ENCODE peak calls at places on chromosome 16, in nine cellular contexts. F is lower lobe of right lung, D is cardiac fibroblast, X is adipocyte, G is ascending aorta, H is upper lobe of right lung, U is sigmoid colon, B is PC-9, A is neural progenitor cell. L is an unnamed sample.

GRCh38 chr16:54241525-54241924 is 45.1 kb downstream of the IRX3 start:
- DNase-seq in F (no peak), D (no peak), X (no peak), G (no peak), H (no peak), U (no peak), B (no peak), A (no peak), L (no peak)

GRCh38 chr16:85172465-85173071 is 60.3 kb upstream of the CIBAR2 start:
- DNase-seq in F (peak), D (no peak), X (peak), G (no peak), H (no peak), U (no peak), B (peak), A (peak), L (peak)

GRCh38 chr16:4382795-4383357 is 11.2 kb downstream of the VASN start:
- DNase-seq in F (no peak), D (no peak), X (no peak), G (no peak), H (no peak), U (no peak), B (no peak), A (no peak), L (no peak)

GRCh38 chr16:78277374-78277773 is 177.9 kb downstream of the WWOX start:
- DNase-seq in F (no peak), D (no peak), X (no peak), G (no peak), H (no peak), U (no peak), B (no peak), A (peak), L (no peak)

GRCh38 chr16:67443299-67443698 is 12.4 kb downstream of the HSD11B2 start:
- DNase-seq in F (no peak), D (no peak), X (no peak), G (no peak), H (no peak), U (peak), B (no peak), A (no peak), L (peak)

GRCh38 chr16:89656435-89657121 is 930 bp downstream of the CHMP1A start:
- DNase-seq in F (peak), D (no peak), X (no peak), G (no peak), H (no peak), U (no peak), B (no peak), A (peak), L (no peak)

GRCh38 chr16:70395345-70395901 is 43.5 kb downstream of the ST3GAL2 start:
- DNase-seq in F (peak), D (peak), X (peak), G (no peak), H (peak), U (no peak), B (peak), A (peak), L (peak)

GRCh38 chr16:8493885-8494487 is 96.3 kb downstream of the TMEM114 start:
- DNase-seq in F (no peak), D (no peak), X (no peak), G (no peak), H (no peak), U (no peak), B (no peak), A (peak), L (no peak)

GRCh38 chr16:57693539-57693938 is 1.1 kb upstream of the DRC7 start:
- DNase-seq in F (no peak), D (no peak), X (no peak), G (no peak), H (no peak), U (no peak), B (no peak), A (no peak), L (no peak)

GRCh38 chr16:84258266-84258665 is 18.5 kb upstream of the KCNG4 start:
- DNase-seq in F (no peak), D (no peak), X (no peak), G (no peak), H (no peak), U (no peak), B (no peak), A (no peak), L (no peak)

GRCh38 chr16:4377573-4378146 is 6.0 kb downstream of the VASN start:
- DNase-seq in F (no peak), D (no peak), X (peak), G (no peak), H (no peak), U (no peak), B (no peak), A (peak), L (no peak)

GRCh38 chr16:66082424-66082823 is 284.1 kb upstream of the CDH5 start:
- DNase-seq in F (no peak), D (no peak), X (no peak), G (no peak), H (no peak), U (no peak), B (no peak), A (no peak), L (no peak)

GRCh38 chr16:46757339-46758050 is 9.4 kb upstream of the MYLK3 start:
- DNase-seq in F (peak), D (no peak), X (peak), G (no peak), H (no peak), U (no peak), B (no peak), A (peak), L (no peak)

GRCh38 chr16:4094138-4094773 is 22.0 kb downstream of the ADCY9 start:
- DNase-seq in F (peak), D (no peak), X (no peak), G (no peak), H (no peak), U (no peak), B (no peak), A (peak), L (no peak)

GRCh38 chr16:84810518-84811273 is 9.1 kb upstream of the CRISPLD2 start:
- DNase-seq in F (no peak), D (peak), X (no peak), G (no peak), H (no peak), U (peak), B (no peak), A (no peak), L (peak)

GRCh38 chr16:57507414-57508083 is 21.3 kb upstream of the DOK4 start:
- DNase-seq in F (no peak), D (no peak), X (no peak), G (no peak), H (no peak), U (peak), B (no peak), A (peak), L (no peak)

GRCh38 chr16:70715860-70716357 is 30.1 kb upstream of the MTSS2 start:
- DNase-seq in F (no peak), D (peak), X (peak), G (no peak), H (no peak), U (no peak), B (no peak), A (no peak), L (peak)

GRCh38 chr16:27759301-27759871 is 209.4 kb downstream of the KATNIP start:
- DNase-seq in F (peak), D (peak), X (no peak), G (no peak), H (no peak), U (no peak), B (peak), A (no peak), L (peak)

GRCh38 chr16:57023541-57024249 is 34.3 kb downstream of the NLRC5 start:
- DNase-seq in F (no peak), D (no peak), X (no peak), G (no peak), H (no peak), U (peak), B (no peak), A (no peak), L (no peak)

GRCh38 chr16:8044796-8045195 is 545.5 kb downstream of the TMEM114 start:
- DNase-seq in F (no peak), D (no peak), X (no peak), G (no peak), H (no peak), U (no peak), B (no peak), A (no peak), L (peak)

GRCh38 chr16:56345406-56346050 is 79.8 kb downstream of the AMFR start:
- DNase-seq in F (peak), D (no peak), X (no peak), G (no peak), H (no peak), U (no peak), B (no peak), A (no peak), L (no peak)

GRCh38 chr16:15704545-15704987 is 54.5 kb downstream of the NDE1 start:
- DNase-seq in F (peak), D (peak), X (peak), G (no peak), H (no peak), U (peak), B (no peak), A (peak), L (peak)

GRCh38 chr16:9258423-9259051 is 167.1 kb downstream of the HAPSTR1 start:
- DNase-seq in F (no peak), D (peak), X (peak), G (no peak), H (no peak), U (no peak), B (no peak), A (peak), L (peak)

GRCh38 chr16:54340531-54340930 is 53.9 kb upstream of the IRX3 start:
- DNase-seq in F (no peak), D (no peak), X (no peak), G (no peak), H (no peak), U (peak), B (no peak), A (no peak), L (no peak)

GRCh38 chr16:55372792-55373488 is 48.9 kb downstream of the IRX6 start:
- DNase-seq in F (no peak), D (no peak), X (no peak), G (no peak), H (no peak), U (no peak), B (no peak), A (no peak), L (no peak)

GRCh38 chr16:65967376-65967775 is 399.1 kb upstream of the CDH5 start:
- DNase-seq in F (no peak), D (no peak), X (no peak), G (no peak), H (no peak), U (no peak), B (no peak), A (no peak), L (peak)

GRCh38 chr16:20883554-20884239 is 16.5 kb downstream of the DCUN1D3 start:
- DNase-seq in F (no peak), D (no peak), X (no peak), G (no peak), H (no peak), U (no peak), B (no peak), A (no peak), L (no peak)

GRCh38 chr16:27515874-27516353 is 33.8 kb downstream of the GTF3C1 start:
- DNase-seq in F (no peak), D (peak), X (peak), G (no peak), H (no peak), U (no peak), B (no peak), A (peak), L (peak)

GRCh38 chr16:73013974-73014373 is 34.0 kb downstream of the ZFHX3 start:
- DNase-seq in F (no peak), D (no peak), X (no peak), G (no peak), H (no peak), U (peak), B (no peak), A (no peak), L (no peak)

GRCh38 chr16:73014768-73015167 is 33.2 kb downstream of the ZFHX3 start:
- DNase-seq in F (no peak), D (no peak), X (no peak), G (no peak), H (peak), U (peak), B (no peak), A (no peak), L (no peak)

GRCh38 chr16:73012341-73012740 is 35.6 kb downstream of the ZFHX3 start:
- DNase-seq in F (no peak), D (no peak), X (no peak), G (no peak), H (no peak), U (peak), B (no peak), A (no peak), L (no peak)

GRCh38 chr16:73010150-73010676 is 37.7 kb downstream of the ZFHX3 start:
- DNase-seq in F (no peak), D (no peak), X (no peak), G (no peak), H (peak), U (peak), B (peak), A (peak), L (no peak)

DNA sequence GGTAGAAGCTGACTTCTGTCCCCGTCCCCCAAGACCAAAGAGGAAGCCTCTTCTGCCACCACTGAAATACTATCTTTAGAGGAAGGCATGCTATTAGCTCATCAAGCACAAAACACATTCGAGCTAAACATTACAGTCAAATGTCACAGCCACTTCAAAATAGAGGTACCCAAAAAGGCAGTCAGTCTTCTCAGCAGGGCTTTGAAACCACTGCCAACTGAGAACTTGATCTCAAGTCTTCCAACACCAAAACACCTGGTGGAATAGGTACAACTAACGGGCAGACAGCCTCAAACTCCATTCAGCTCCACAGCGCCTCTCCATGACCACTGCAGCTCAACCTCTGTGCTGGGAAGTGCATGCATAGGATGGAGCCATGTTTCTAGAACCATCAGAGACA is 36.0 kb downstream of the ZFHX3 start:
- DNase-seq in F (no peak), D (no peak), X (no peak), G (no peak), H (no peak), U (peak), B (no peak), A (no peak), L (no peak)
- H3K4me3 ChIP-seq in F (no peak), D (no peak), X (no peak), G (no peak), H (no peak), U (no peak), B (no peak), A (no peak), L (no peak)

GRCh38 chr16:81449241-81449640 is 4.6 kb downstream of the CMIP start:
- DNase-seq in F (no peak), D (no peak), X (no peak), G (no peak), H (no peak), U (no peak), B (no peak), A (no peak), L (no peak)

GRCh38 chr16:81448154-81449131 is 3.8 kb downstream of the CMIP start:
- DNase-seq in F (no peak), D (no peak), X (no peak), G (no peak), H (no peak), U (no peak), B (no peak), A (peak), L (no peak)

GRCh38 chr16:81445926-81446317 is 1.3 kb downstream of the CMIP start:
- DNase-seq in F (no peak), D (no peak), X (peak), G (no peak), H (no peak), U (no peak), B (no peak), A (peak), L (no peak)

GRCh38 chr16:81446318-81447275 is 2.0 kb downstream of the CMIP start:
- DNase-seq in F (no peak), D (peak), X (peak), G (no peak), H (no peak), U (no peak), B (peak), A (no peak), L (peak)

GRCh38 chr16:81447383-81448101 is 2.9 kb downstream of the CMIP start:
- DNase-seq in F (peak), D (no peak), X (no peak), G (no peak), H (peak), U (no peak), B (peak), A (peak), L (no peak)
- H3K4me3 ChIP-seq in F (peak), D (no peak), X (peak), G (peak), H (peak), U (peak), B (peak), A (peak), L (peak)

GRCh38 chr16:2716101-2716885 is 3.7 kb downstream of the PRSS27 start:
- DNase-seq in F (no peak), D (no peak), X (no peak), G (no peak), H (no peak), U (no peak), B (no peak), A (no peak), L (no peak)
- H3K4me3 ChIP-seq in F (no peak), D (no peak), X (no peak), G (no peak), H (no peak), U (no peak), B (no peak), A (no peak), L (no peak)

GRCh38 chr16:11671271-11671670 is 3.0 kb downstream of the SNN start:
- DNase-seq in F (no peak), D (no peak), X (no peak), G (no peak), H (no peak), U (no peak), B (no peak), A (no peak), L (no peak)

GRCh38 chr16:11672206-11673090 is 4.2 kb downstream of the SNN start:
- DNase-seq in F (no peak), D (no peak), X (no peak), G (no peak), H (no peak), U (no peak), B (no peak), A (no peak), L (no peak)

GRCh38 chr16:11673091-11674000 is 5.1 kb downstream of the SNN start:
- DNase-seq in F (no peak), D (no peak), X (no peak), G (no peak), H (no peak), U (no peak), B (no peak), A (no peak), L (no peak)

GRCh38 chr16:11670171-11671131 is 2.2 kb downstream of the SNN start:
- DNase-seq in F (no peak), D (no peak), X (no peak), G (no peak), H (no peak), U (no peak), B (no peak), A (no peak), L (no peak)

DNA sequence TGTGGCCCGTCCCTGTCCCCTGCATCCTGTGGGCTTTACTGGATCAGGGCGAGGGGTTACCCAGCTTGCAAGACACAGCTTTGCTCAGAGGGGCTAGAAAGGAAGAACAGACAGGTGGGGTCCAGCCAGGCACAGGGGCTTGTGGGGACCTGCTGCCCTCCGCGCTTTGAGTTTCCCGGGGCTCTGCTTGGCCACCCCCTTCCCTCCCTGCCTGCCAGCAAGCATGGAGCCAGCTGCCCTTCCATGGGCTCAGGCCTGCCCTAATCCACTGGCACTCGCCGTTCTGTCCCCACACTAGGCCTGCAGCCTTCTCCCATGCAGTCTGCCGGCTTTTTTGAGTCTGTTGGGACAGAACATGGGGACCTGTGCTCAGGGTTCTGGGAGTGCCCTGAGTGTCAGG is 3.4 kb downstream of the SNN start:
- DNase-seq in F (no peak), D (no peak), X (no peak), G (no peak), H (no peak), U (no peak), B (no peak), A (no peak), L (no peak)
- H3K4me3 ChIP-seq in F (no peak), D (no peak), X (no peak), G (no peak), H (no peak), U (no peak), B (no peak), A (no peak), L (no peak)

GRCh38 chr16:25371342-25371741 is 113.7 kb upstream of the ZKSCAN2 start:
- DNase-seq in F (no peak), D (no peak), X (no peak), G (no peak), H (no peak), U (no peak), B (no peak), A (no peak), L (no peak)

GRCh38 chr16:25374556-25374955 is 116.9 kb upstream of the ZKSCAN2 start:
- DNase-seq in F (no peak), D (no peak), X (no peak), G (no peak), H (no peak), U (no peak), B (no peak), A (no peak), L (no peak)

GRCh38 chr16:25367773-25368172 is 110.1 kb upstream of the ZKSCAN2 start:
- DNase-seq in F (no peak), D (no peak), X (no peak), G (no peak), H (no peak), U (no peak), B (no peak), A (no peak), L (no peak)

GRCh38 chr16:25372716-25373115 is 115.1 kb upstream of the ZKSCAN2 start:
- DNase-seq in F (no peak), D (no peak), X (no peak), G (no peak), H (no peak), U (no peak), B (no peak), A (no peak), L (no peak)
- H3K4me3 ChIP-seq in F (no peak), D (no peak), X (no peak), G (no peak), H (no peak), U (no peak), B (no peak), A (no peak), L (no peak)

GRCh38 chr16:81004646-81005353 is 1.9 kb downstream of the CMC2 start:
- DNase-seq in F (no peak), D (peak), X (peak), G (no peak), H (no peak), U (no peak), B (peak), A (peak), L (peak)
- H3K4me3 ChIP-seq in F (peak), D (peak), X (peak), G (peak), H (peak), U (peak), B (peak), A (peak), L (peak)

DNA sequence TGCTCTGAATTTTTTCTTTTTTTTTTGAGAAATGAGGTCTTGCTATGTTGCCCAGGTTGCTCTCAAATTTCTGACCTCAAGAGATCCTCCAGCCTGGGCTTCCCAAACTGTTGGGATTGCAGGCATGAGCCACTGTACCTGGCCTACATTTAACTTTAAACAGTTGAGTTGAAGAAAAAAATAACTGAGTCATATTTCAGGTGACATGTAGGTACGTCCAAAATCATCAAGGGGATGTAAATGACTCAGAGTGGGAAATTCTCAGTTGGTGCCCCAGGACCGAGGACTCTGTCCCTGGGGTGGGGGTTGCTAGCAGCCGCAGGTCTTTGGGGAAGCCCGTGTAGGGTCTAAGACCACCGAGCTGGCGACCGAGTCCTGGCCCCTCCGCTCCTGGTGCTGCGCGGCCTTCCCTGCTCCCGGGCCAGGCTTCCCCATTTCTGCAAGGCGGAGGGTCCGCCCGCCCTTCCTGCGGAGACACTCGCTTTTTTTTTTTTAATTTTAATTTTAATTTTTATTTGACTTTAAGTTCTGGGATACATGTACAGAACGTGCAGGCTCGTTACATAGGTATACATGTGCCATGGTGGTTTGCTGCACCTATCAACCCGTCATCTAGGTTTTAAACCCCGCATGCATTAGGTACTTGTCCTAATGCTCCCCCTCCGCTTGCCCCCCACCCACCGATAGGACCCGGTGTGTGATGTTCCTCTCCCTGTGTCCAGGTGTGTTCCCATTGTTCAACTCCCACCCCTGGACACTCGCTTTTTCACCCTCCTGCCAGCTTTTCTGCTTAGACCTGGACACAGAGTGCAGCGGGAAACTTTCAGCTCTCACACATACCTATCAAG is 12.7 kb upstream of the N4BP1 start:
- DNase-seq in F (no peak), D (no peak), X (no peak), G (no peak), H (peak), U (peak), B (no peak), A (no peak), L (no peak)
- H3K4me3 ChIP-seq in F (peak), D (peak), X (peak), G (peak), H (peak), U (peak), B (peak), A (peak), L (peak)

GRCh38 chr16:19694989-19695388 is 23.0 kb downstream of the KNOP1 start:
- DNase-seq in F (no peak), D (no peak), X (no peak), G (no peak), H (no peak), U (no peak), B (no peak), A (no peak), L (no peak)
- H3K4me3 ChIP-seq in F (no peak), D (no peak), X (no peak), G (no peak), H (no peak), U (no peak), B (no peak), A (no peak), L (no peak)

L was measured in MG63.